ENCODE peak calls at places on chromosomes 6 and 20, in seven cellular contexts. A, R, H, B, T, F and I are unnamed samples.

GRCh38 chr20:2130062-2130591 is 28.5 kb downstream of the STK35 start:
- DNase-seq in R (no peak), B (no peak), T (no peak), H (no peak), A (no peak), F (no peak), I (peak; percentile 21)

GRCh38 chr20:4112490-4113420 is 97.4 kb upstream of the RNF24 start:
- DNase-seq in T (no peak), H (peak; percentile 55), F (no peak), B (peak; percentile 32), A (peak; percentile 43), R (peak; percentile 65), I (peak; percentile 81)

GRCh38 chr20:32971703-32972161 is 32.5 kb downstream of the SUN5 start:
- DNase-seq in R (no peak), F (no peak), T (no peak), B (no peak), H (no peak), A (no peak), I (no peak)

GRCh38 chr6:158830736-158831135 is 11.6 kb upstream of the EZR start:
- DNase-seq in R (no peak), H (no peak), A (no peak), T (no peak), F (no peak), B (no peak), I (no peak)

GRCh38 chr6:25309886-25310285 is 30.7 kb downstream of the CARMIL1 start:
- DNase-seq in H (no peak), A (no peak), T (no peak), B (no peak), F (no peak), R (no peak), I (no peak)

GRCh38 chr6:142323377-142323776 is 21.6 kb downstream of the ADGRG6 start:
- DNase-seq in H (no peak), R (no peak), F (no peak), A (peak; percentile 98), T (no peak), B (no peak), I (no peak)

GRCh38 chr6:17705428-17705777 is 1.3 kb downstream of the NUP153 start:
- DNase-seq in H (peak; percentile 49), A (peak; percentile 62), R (peak; percentile 50), F (peak; percentile 52), T (no peak), B (no peak), I (peak; percentile 84)

GRCh38 chr6:225121-225721 is 67.1 kb upstream of the DUSP22 start:
- DNase-seq in A (peak; percentile 98), R (no peak), B (peak; percentile 80), F (no peak), H (no peak), T (no peak), I (peak; percentile 27)

GRCh38 chr20:54566224-54566750 is 90.9 kb downstream of the DOK5 start:
- DNase-seq in F (no peak), A (no peak), H (no peak), R (no peak), B (no peak), T (no peak), I (no peak)

GRCh38 chr6:19812512-19813119 is 24.6 kb upstream of the ID4 start:
- DNase-seq in T (no peak), B (no peak), H (no peak), R (no peak), F (no peak), A (peak; percentile 28), I (peak; percentile 81)

GRCh38 chr6:53306819-53307347 is 41.9 kb downstream of the ELOVL5 start:
- DNase-seq in H (no peak), R (no peak), B (peak; percentile 70), T (no peak), F (no peak), A (peak; percentile 90), I (no peak)

GRCh38 chr6:128112494-128112893 is 211.6 kb upstream of the THEMIS start:
- DNase-seq in B (no peak), T (no peak), H (no peak), A (no peak), R (no peak), F (no peak), I (no peak)

GRCh38 chr6:1039191-1039590 is 272.7 kb upstream of the FOXQ1 start:
- DNase-seq in B (no peak), R (no peak), H (no peak), T (no peak), F (no peak), A (peak; percentile 87), I (no peak)